ENCODE peak calls at places on chromosomes 3 and 15, in ten cellular contexts. One of them, this sample, is unnamed.

GRCh38 chr3:157179365-157179803 is 19.4 kb upstream of the CCNL1 start:
- DNase-seq in HL-60: no peak
- DNase-seq in activated naive CD8-positive, alpha-beta T cell treated with anti-CD3 and anti-CD28 coated beads for 36 hours: no peak
- DNase-seq in iris pigment epithelial cell: no peak
- DNase-seq in lower lobe of right lung: no peak
- DNase-seq in HS-27A: no peak
- DNase-seq in bronchial epithelial cell: no peak
- DNase-seq in NCI-H2081: no peak
- DNase-seq in COR-L47: no peak
- DNase-seq in stimulated activated CD4-positive, alpha-beta T cell treated with anti-CD3 and anti-CD28 coated beads, Interleukin-4, amount 100 ng/mL, for 4 hours: no peak
- DNase-seq in this sample: no peak

GRCh38 chr3:157572559-157573270 is 69.5 kb upstream of the VEPH1 start:
- DNase-seq in HL-60: peak
- DNase-seq in activated naive CD8-positive, alpha-beta T cell treated with anti-CD3 and anti-CD28 coated beads for 36 hours: peak
- DNase-seq in iris pigment epithelial cell: peak
- DNase-seq in lower lobe of right lung: no peak
- DNase-seq in HS-27A: peak
- DNase-seq in bronchial epithelial cell: peak
- DNase-seq in NCI-H2081: peak
- DNase-seq in COR-L47: peak
- DNase-seq in stimulated activated CD4-positive, alpha-beta T cell treated with anti-CD3 and anti-CD28 coated beads, Interleukin-4, amount 100 ng/mL, for 4 hours: no peak
- DNase-seq in this sample: no peak

GRCh38 chr3:58336135-58336882 is 3.6 kb downstream of the PXK start:
- DNase-seq in HL-60: no peak
- DNase-seq in activated naive CD8-positive, alpha-beta T cell treated with anti-CD3 and anti-CD28 coated beads for 36 hours: no peak
- DNase-seq in iris pigment epithelial cell: peak
- DNase-seq in lower lobe of right lung: no peak
- DNase-seq in HS-27A: peak
- DNase-seq in bronchial epithelial cell: peak
- DNase-seq in NCI-H2081: no peak
- DNase-seq in COR-L47: no peak
- DNase-seq in stimulated activated CD4-positive, alpha-beta T cell treated with anti-CD3 and anti-CD28 coated beads, Interleukin-4, amount 100 ng/mL, for 4 hours: no peak
- DNase-seq in this sample: no peak

GRCh38 chr3:48561045-48561736 is 2.4 kb downstream of the UCN2 start:
- DNase-seq in HL-60: no peak
- DNase-seq in activated naive CD8-positive, alpha-beta T cell treated with anti-CD3 and anti-CD28 coated beads for 36 hours: peak
- DNase-seq in iris pigment epithelial cell: peak
- DNase-seq in lower lobe of right lung: peak
- DNase-seq in HS-27A: no peak
- DNase-seq in bronchial epithelial cell: no peak
- DNase-seq in NCI-H2081: no peak
- DNase-seq in COR-L47: no peak
- DNase-seq in stimulated activated CD4-positive, alpha-beta T cell treated with anti-CD3 and anti-CD28 coated beads, Interleukin-4, amount 100 ng/mL, for 4 hours: no peak
- DNase-seq in this sample: no peak

GRCh38 chr3:171349392-171349791 is 110.8 kb downstream of the TNIK start:
- DNase-seq in HL-60: no peak
- DNase-seq in activated naive CD8-positive, alpha-beta T cell treated with anti-CD3 and anti-CD28 coated beads for 36 hours: no peak
- DNase-seq in iris pigment epithelial cell: no peak
- DNase-seq in lower lobe of right lung: no peak
- DNase-seq in HS-27A: no peak
- DNase-seq in bronchial epithelial cell: peak
- DNase-seq in NCI-H2081: no peak
- DNase-seq in COR-L47: no peak
- DNase-seq in stimulated activated CD4-positive, alpha-beta T cell treated with anti-CD3 and anti-CD28 coated beads, Interleukin-4, amount 100 ng/mL, for 4 hours: no peak
- DNase-seq in this sample: no peak

GRCh38 chr15:68363353-68363752 is 68.6 kb downstream of the ITGA11 start:
- DNase-seq in HL-60: no peak
- DNase-seq in activated naive CD8-positive, alpha-beta T cell treated with anti-CD3 and anti-CD28 coated beads for 36 hours: no peak
- DNase-seq in iris pigment epithelial cell: no peak
- DNase-seq in lower lobe of right lung: no peak
- DNase-seq in HS-27A: no peak
- DNase-seq in bronchial epithelial cell: no peak
- DNase-seq in NCI-H2081: no peak
- DNase-seq in COR-L47: no peak
- DNase-seq in stimulated activated CD4-positive, alpha-beta T cell treated with anti-CD3 and anti-CD28 coated beads, Interleukin-4, amount 100 ng/mL, for 4 hours: no peak
- DNase-seq in this sample: no peak

GRCh38 chr3:102525624-102526023 is 90.8 kb downstream of the ZPLD1 start:
- DNase-seq in HL-60: no peak
- DNase-seq in activated naive CD8-positive, alpha-beta T cell treated with anti-CD3 and anti-CD28 coated beads for 36 hours: no peak
- DNase-seq in iris pigment epithelial cell: no peak
- DNase-seq in lower lobe of right lung: no peak
- DNase-seq in HS-27A: no peak
- DNase-seq in bronchial epithelial cell: no peak
- DNase-seq in NCI-H2081: no peak
- DNase-seq in COR-L47: no peak
- DNase-seq in stimulated activated CD4-positive, alpha-beta T cell treated with anti-CD3 and anti-CD28 coated beads, Interleukin-4, amount 100 ng/mL, for 4 hours: no peak
- DNase-seq in this sample: no peak

GRCh38 chr3:46124216-46125143 is 83.6 kb downstream of the CCR1 start:
- DNase-seq in HL-60: no peak
- DNase-seq in activated naive CD8-positive, alpha-beta T cell treated with anti-CD3 and anti-CD28 coated beads for 36 hours: no peak
- DNase-seq in iris pigment epithelial cell: peak
- DNase-seq in lower lobe of right lung: no peak
- DNase-seq in HS-27A: no peak
- DNase-seq in bronchial epithelial cell: no peak
- DNase-seq in NCI-H2081: no peak
- DNase-seq in COR-L47: no peak
- DNase-seq in stimulated activated CD4-positive, alpha-beta T cell treated with anti-CD3 and anti-CD28 coated beads, Interleukin-4, amount 100 ng/mL, for 4 hours: no peak
- DNase-seq in this sample: no peak

This sample was measured in epithelial cell of prostate.